ENCODE peak calls at places on chromosomes 13 and 19, in eight cellular contexts. C is A549, K is left ventricle myocardium inferior, F is left lung, I is GM23338, U is dorsolateral prefrontal cortex, Q is AG04450, T is cardiac muscle cell. M is an unnamed sample.

GRCh38 chr13:98869408-98870090 is 108.3 kb downstream of the DOCK9 start:
- DNase-seq in C (peak; percentile 6), K (peak; percentile 28), F (no peak), I (no peak), U (no peak), Q (no peak), T (peak; percentile 27), M (no peak)

GRCh38 chr19:5805465-5806132 is 732 bp downstream of the NRTN start:
- DNase-seq in C (peak; percentile 62), K (peak; percentile 61), F (peak; percentile 88), I (peak; percentile 97), U (no peak), Q (no peak), T (peak; percentile 60), M (peak; percentile 60)

GRCh38 chr19:2034729-2035589 is 16.1 kb downstream of the MKNK2 start:
- DNase-seq in C (peak; percentile 61), K (no peak), F (peak; percentile 92), I (peak; percentile 100), U (no peak), Q (no peak), T (peak; percentile 67), M (peak; percentile 64)

GRCh38 chr13:94121686-94122085 is 357.8 kb downstream of the DCT start:
- DNase-seq in C (no peak), K (no peak), F (no peak), I (no peak), U (no peak), Q (peak; percentile 16), T (peak; percentile 69), M (no peak)

GRCh38 chr13:74305876-74306275 is 171.7 kb upstream of the KLF12 start:
- DNase-seq in C (no peak), K (no peak), F (no peak), I (peak; percentile 71), U (no peak), Q (no peak), T (no peak), M (no peak)

GRCh38 chr13:36420437-36420891 is 11.8 kb upstream of the CCNA1 start:
- DNase-seq in C (peak; percentile 61), K (peak; percentile 42), F (no peak), I (peak; percentile 90), U (peak; percentile 84), Q (peak; percentile 23), T (peak; percentile 85), M (peak; percentile 70)

GRCh38 chr19:3770136-3771032 is 1.6 kb downstream of the RAX2 start:
- DNase-seq in C (no peak), K (no peak), F (peak; percentile 72), I (no peak), U (no peak), Q (no peak), T (no peak), M (no peak)

GRCh38 chr19:44587863-44588752 is 25.3 kb upstream of the IGSF23 start:
- DNase-seq in C (peak; percentile 84), K (no peak), F (no peak), I (no peak), U (no peak), Q (peak; percentile 86), T (peak; percentile 94), M (peak; percentile 81)

GRCh38 chr19:43224855-43225253 is 19.4 kb upstream of the PSG4 start:
- DNase-seq in C (no peak), K (no peak), F (no peak), I (no peak), U (no peak), Q (no peak), T (no peak), M (no peak)

GRCh38 chr19:35609881-35610353 is 2.6 kb upstream of the HAUS5 start:
- DNase-seq in C (no peak), K (no peak), F (no peak), I (no peak), U (no peak), Q (no peak), T (no peak), M (no peak)

GRCh38 chr13:75838366-75839017 is 202.4 kb downstream of the LMO7 start:
- DNase-seq in C (no peak), K (no peak), F (no peak), I (no peak), U (no peak), Q (no peak), T (no peak), M (no peak)

GRCh38 chr13:97226013-97226412 is 3.9 kb downstream of the MBNL2 start:
- DNase-seq in C (no peak), K (no peak), F (no peak), I (no peak), U (no peak), Q (no peak), T (no peak), M (no peak)

GRCh38 chr19:5857203-5858081 is 6.2 kb upstream of the FUT3 start:
- DNase-seq in C (no peak), K (no peak), F (no peak), I (no peak), U (no peak), Q (no peak), T (no peak), M (no peak)

GRCh38 chr19:815775-816499 is 5.8 kb downstream of the PLPPR3 start:
- DNase-seq in C (no peak), K (no peak), F (no peak), I (no peak), U (no peak), Q (no peak), T (no peak), M (no peak)

GRCh38 chr13:23579072-23579885 is 9.1 kb downstream of the TNFRSF19 start:
- DNase-seq in C (peak; percentile 65), K (peak; percentile 93), F (peak; percentile 99), I (peak; percentile 92), U (peak; percentile 82), Q (peak; percentile 53), T (peak; percentile 90), M (peak; percentile 86)

GRCh38 chr13:24232037-24232436 is 71.5 kb downstream of the SPATA13 start:
- DNase-seq in C (no peak), K (no peak), F (no peak), I (no peak), U (no peak), Q (no peak), T (no peak), M (no peak)

GRCh38 chr19:6828306-6828697 is 55.8 kb downstream of the VAV1 start:
- DNase-seq in C (peak; percentile 84), K (no peak), F (no peak), I (peak; percentile 19), U (no peak), Q (no peak), T (no peak), M (peak; percentile 85)

GRCh38 chr19:38710416-38710702 is 33.9 kb downstream of the CAPN12 start:
- DNase-seq in C (no peak), K (no peak), F (no peak), I (no peak), U (no peak), Q (no peak), T (no peak), M (no peak)
- H3K27ac ChIP-seq in C (peak overlapping the region; percentile 50), K (peak overlapping the region; percentile 91), F (no peak overlapping the region), I (no peak overlapping the region), U (peak overlapping the region; percentile 99), Q (peak overlapping the region; percentile 83), T (peak overlapping the region; percentile 73), M (peak overlapping the region; percentile 87)

GRCh38 chr13:45196622-45197021 is 4.2 kb downstream of the KCTD4 start:
- DNase-seq in C (no peak), K (no peak), F (no peak), I (no peak), U (no peak), Q (no peak), T (peak; percentile 28), M (peak; percentile 27)
- TF ChIP-seq CTCF in C (no peak), K (no peak), F (no peak), I (no peak), U (no peak), Q (no peak), T (no peak), M (no peak)

GRCh38 chr13:113997845-113998751 is 24.2 kb upstream of the C13orf46 start:
- DNase-seq in C (no peak), K (peak; percentile 64), F (peak; percentile 80), I (no peak), U (no peak), Q (peak; percentile 47), T (peak; percentile 71), M (no peak)
- H3K27ac ChIP-seq in C (no peak overlapping the region), K (peak overlapping the region; percentile 40), F (no peak overlapping the region), I (no peak overlapping the region), U (no peak overlapping the region), Q (peak overlapping the region; percentile 61), T (no peak overlapping the region), M (peak overlapping the region; percentile 34)

GRCh38 chr13:27341616-27342015 is 71.0 kb downstream of the RASL11A start:
- DNase-seq in C (peak; percentile 9), K (no peak), F (no peak), I (peak; percentile 15), U (no peak), Q (no peak), T (peak; percentile 11), M (no peak)
- TF ChIP-seq CTCF in C (no peak), K (no peak), F (no peak), I (no peak), U (no peak), Q (no peak), T (no peak), M (no peak)

GRCh38 chr19:47598407-47599349 is 10.3 kb upstream of the BICRA start:
- DNase-seq in C (peak; percentile 94), K (no peak), F (peak; percentile 55), I (peak; percentile 97), U (peak; percentile 15), Q (peak; percentile 89), T (peak; percentile 97), M (peak; percentile 97)
- H3K27ac ChIP-seq in C (peak overlapping the region; percentile 82), K (peak overlapping the region; percentile 85), F (peak overlapping the region; percentile 77), I (peak overlapping the region; percentile 96), U (peak overlapping the region; percentile 91), Q (peak overlapping the region; percentile 77), T (peak overlapping the region; percentile 57), M (peak overlapping the region; percentile 90)

GRCh38 chr19:50003810-50004419 is 21.3 kb downstream of the VRK3 start:
- DNase-seq in C (peak; percentile 86), K (no peak), F (no peak), I (no peak), U (peak; percentile 74), Q (peak; percentile 71), T (peak; percentile 96), M (peak; percentile 91)

GRCh38 chr19:50007947-50008346 is 17.2 kb downstream of the VRK3 start:
- DNase-seq in C (no peak), K (no peak), F (no peak), I (no peak), U (no peak), Q (no peak), T (no peak), M (no peak)

GRCh38 chr19:50005428-50005827 is 19.7 kb downstream of the VRK3 start:
- DNase-seq in C (no peak), K (no peak), F (peak; percentile 40), I (no peak), U (no peak), Q (no peak), T (no peak), M (no peak)

GRCh38 chr19:50007170-50007569 is 18.0 kb downstream of the VRK3 start:
- DNase-seq in C (no peak), K (no peak), F (peak; percentile 45), I (no peak), U (no peak), Q (no peak), T (no peak), M (no peak)

GRCh38 chr19:50008532-50008931 is 16.6 kb downstream of the VRK3 start:
- DNase-seq in C (peak; percentile 33), K (peak; percentile 24), F (peak; percentile 39), I (peak; percentile 90), U (no peak), Q (no peak), T (no peak), M (no peak)
- TF ChIP-seq CTCF in C (peak; percentile 29), K (peak; percentile 12), F (no peak), I (peak; percentile 87), U (no peak), Q (no peak), T (peak; percentile 25), M (no peak)

M was measured in RWPE1.